ENCODE peak calls at places on chromosomes 16 and 17, in eight cellular contexts. V is Panc1, F is foreskin keratinocyte, E is K562, T is PC-3, G is upper lobe of left lung, B is lung, Z is right lobe of liver. W is an unnamed sample.

GRCh38 chr16:87938412-87938949 is 2.2 kb upstream of the CA5A start:
- ATAC-seq in Z (no peak), B (no peak), F (no peak), V (no peak), G (no peak), T (no peak), E (no peak), W (no peak)

GRCh38 chr17:36545093-36545464 is 360 bp downstream of the GGNBP2 start:
- ATAC-seq in T (peak), V (peak), B (peak), E (peak), Z (peak), G (peak), F (peak), W (peak)

GRCh38 chr17:34368455-34369195 is 5.6 kb upstream of the CCL1 start:
- ATAC-seq in E (no peak), B (no peak), Z (peak), T (no peak), G (peak), V (no peak), F (no peak), W (no peak)

GRCh38 chr16:11685844-11686618 is 17.8 kb downstream of the SNN start:
- ATAC-seq in B (no peak), F (no peak), E (no peak), T (peak), Z (no peak), V (no peak), G (no peak), W (no peak)

GRCh38 chr17:3838206-3838605 is 7.8 kb downstream of the NCBP3 start:
- ATAC-seq in V (no peak), E (no peak), B (no peak), T (no peak), Z (no peak), F (no peak), G (no peak), W (no peak)

GRCh38 chr17:17484451-17484899 is 7.7 kb downstream of the MED9 start:
- ATAC-seq in B (no peak), F (peak), V (no peak), E (no peak), T (no peak), G (no peak), Z (no peak), W (no peak)

GRCh38 chr16:55370762-55371482 is 46.9 kb downstream of the IRX6 start:
- ATAC-seq in V (peak), Z (peak), T (no peak), B (no peak), F (peak), E (peak), G (peak), W (peak)

GRCh38 chr17:13931111-13931526 is 138.2 kb upstream of the COX10 start:
- ATAC-seq in G (peak), E (no peak), B (peak), F (peak), T (no peak), Z (peak), V (no peak), W (peak)

GRCh38 chr16:75080205-75081029 is 36.2 kb downstream of the LDHD start:
- ATAC-seq in V (no peak), T (peak), E (no peak), G (no peak), F (peak), Z (no peak), B (no peak), W (no peak)

GRCh38 chr17:65553646-65554567 is 7.5 kb downstream of the AXIN2 start:
- ATAC-seq in B (no peak), G (no peak), F (no peak), T (no peak), E (no peak), Z (peak), V (no peak), W (no peak)

GRCh38 chr17:2996208-2996855 is 67.1 kb downstream of the OR1D5 start:
- ATAC-seq in E (no peak), T (no peak), G (no peak), V (no peak), Z (no peak), B (no peak), F (no peak), W (no peak)

GRCh38 chr17:46115687-46116086 is 77.5 kb downstream of the KANSL1 start:
- ATAC-seq in F (no peak), T (no peak), G (no peak), E (peak), V (no peak), Z (no peak), B (no peak), W (no peak)

GRCh38 chr17:6426356-6427101 is 8.4 kb downstream of the AIPL1 start:
- ATAC-seq in T (no peak), F (no peak), E (no peak), B (no peak), G (no peak), V (no peak), Z (no peak), W (no peak)

GRCh38 chr16:19948186-19949104 is 63.8 kb upstream of the GPRC5B start:
- ATAC-seq in T (no peak), Z (no peak), G (no peak), V (no peak), B (no peak), F (no peak), E (no peak), W (no peak)

GRCh38 chr16:1535391-1536291 is 2.2 kb downstream of the TMEM204 start:
- ATAC-seq in B (no peak), F (no peak), V (no peak), Z (no peak), T (no peak), E (no peak), G (no peak), W (no peak)

GRCh38 chr17:6070280-6070894 is at the start of gene WSCD1:
- ATAC-seq in T (peak), B (no peak), Z (peak), V (peak), G (peak), E (no peak), F (no peak), W (peak)

GRCh38 chr17:71942626-71943025 is 178.2 kb upstream of the SOX9 start:
- ATAC-seq in T (no peak), E (no peak), F (no peak), G (peak), Z (no peak), B (no peak), V (no peak), W (no peak)

GRCh38 chr16:87438611-87438985 is 46.5 kb downstream of the MAP1LC3B start:
- ATAC-seq in F (no peak), V (no peak), B (no peak), T (no peak), G (no peak), E (no peak), Z (no peak), W (no peak)

GRCh38 chr16:48547530-48547929 is 62.5 kb downstream of the N4BP1 start:
- ATAC-seq in Z (peak), B (no peak), E (no peak), T (no peak), F (no peak), G (no peak), V (no peak), W (no peak)

GRCh38 chr16:52912565-52913173 is 140.0 kb downstream of the CHD9NB start:
- ATAC-seq in B (peak), Z (peak), V (peak), E (peak), T (peak), F (peak), G (peak), W (no peak)

GRCh38 chr16:85403693-85404092 is 209.4 kb upstream of the GSE1 start:
- ATAC-seq in G (no peak), V (peak), E (peak), Z (no peak), F (peak), T (no peak), B (no peak), W (no peak)

GRCh38 chr16:69417537-69418199 is 6.8 kb upstream of the CYB5B start:
- ATAC-seq in T (peak), G (no peak), Z (no peak), F (peak), B (peak), V (peak), E (peak), W (no peak)
- H3K27ac ChIP-seq in T (peak), G (peak), Z (no peak), F (no peak), B (no peak), V (peak), E (no peak), W (peak)

GRCh38 chr17:41492351-41492750 is 2.6 kb upstream of the KRT36 start:
- ATAC-seq in Z (peak), G (peak), T (no peak), V (no peak), E (no peak), B (no peak), F (no peak), W (peak)

GRCh38 chr17:41494524-41494923 is 4.8 kb upstream of the KRT36 start:
- ATAC-seq in G (no peak), E (no peak), Z (no peak), B (no peak), T (peak), V (peak), F (no peak), W (no peak)

GRCh38 chr17:41490620-41491019 is 910 bp upstream of the KRT36 start:
- ATAC-seq in B (no peak), E (no peak), Z (peak), G (no peak), T (no peak), V (no peak), F (no peak), W (no peak)

GRCh38 chr17:41491476-41491875 is 1.8 kb upstream of the KRT36 start:
- ATAC-seq in V (no peak), E (no peak), T (no peak), F (no peak), B (no peak), Z (no peak), G (no peak), W (no peak)

GRCh38 chr17:41492771-41493170 is 3.1 kb upstream of the KRT36 start:
- ATAC-seq in B (no peak), T (no peak), E (no peak), Z (peak), F (no peak), V (no peak), G (no peak), W (peak)
- H3K27ac ChIP-seq in B (no peak), T (no peak), E (no peak), Z (no peak), F (no peak), V (peak), G (no peak), W (no peak)

GRCh38 chr17:1759529-1759928 is 2.3 kb upstream of the SERPINF1 start:
- ATAC-seq in T (peak), V (no peak), F (peak), E (no peak), G (no peak), Z (no peak), B (no peak), W (no peak)
- H3K27ac ChIP-seq in T (no peak), V (no peak), F (peak), E (no peak), G (no peak), Z (no peak), B (no peak), W (no peak)

DNA sequence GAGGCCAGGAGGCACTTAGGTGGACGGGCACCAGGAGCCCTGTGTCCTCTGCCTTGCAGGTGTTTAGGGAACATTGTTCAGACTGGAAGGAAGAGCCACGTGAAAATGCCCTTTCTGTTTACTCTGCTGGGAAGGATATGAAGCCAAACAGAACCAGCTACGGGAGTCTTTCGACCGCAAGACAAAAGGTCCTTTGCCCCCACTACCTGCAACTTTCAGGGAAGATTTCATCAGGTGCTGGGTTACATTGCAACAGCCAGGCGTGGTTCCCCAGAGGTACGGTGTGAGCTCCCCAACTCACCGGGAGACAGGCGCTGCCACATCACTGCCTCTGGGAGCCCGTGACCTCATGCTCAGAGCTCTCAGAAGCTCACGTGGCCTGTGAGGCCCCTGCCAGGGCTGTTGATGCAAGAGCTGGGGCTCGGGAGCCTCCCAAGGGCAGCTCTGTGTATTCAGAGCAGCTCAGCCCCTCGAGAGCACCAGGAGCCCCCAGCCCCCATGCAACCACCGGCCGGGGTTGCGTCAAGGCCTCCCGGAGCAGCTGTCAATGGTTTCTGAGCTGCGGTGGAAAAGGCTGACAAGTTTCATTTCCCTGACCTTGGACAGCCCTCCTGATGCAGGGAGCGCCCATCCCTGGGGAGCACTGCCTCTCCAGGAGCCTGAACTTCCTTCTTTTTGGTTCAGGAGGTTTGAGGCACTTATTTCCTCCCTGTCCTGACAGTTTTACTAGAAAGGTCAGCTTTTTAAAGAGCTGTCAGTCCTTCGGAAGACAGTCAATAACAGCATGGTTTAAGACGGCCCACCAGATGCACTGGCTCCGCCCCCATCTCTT is 42.1 kb downstream of the TBC1D16 start:
- ATAC-seq in B (no peak), Z (peak), F (peak), T (no peak), V (peak), E (peak), G (peak), W (peak)
- H3K27ac ChIP-seq in B (peak), Z (peak), F (no peak), T (no peak), V (peak), E (no peak), G (no peak), W (no peak)